ENCODE peak calls at places on chromosome 20, in nine cellular contexts. Z is frontal cortex, M is right cardiac atrium, Y is left cardiac atrium, D is small intestine, W is LoVo, T is ovary, C is fibroblast of lung, S is AG09309. J is an unnamed sample.

GRCh38 chr20:37680420-37680819 is 13.4 kb upstream of the CTNNBL1 start:
- DNase-seq in Z (no peak), W (no peak), T (no peak), M (no peak), D (no peak), C (peak; percentile 19), S (no peak), Y (no peak), J (no peak)

GRCh38 chr20:48818481-48818987 is 9.3 kb downstream of the PREX1 start:
- DNase-seq in T (no peak), D (no peak), W (no peak), S (no peak), C (no peak), Y (no peak), M (no peak), Z (no peak), J (no peak)

GRCh38 chr20:49562341-49563014 is 5.5 kb downstream of the PTGIS start:
- DNase-seq in W (no peak), T (peak; percentile 88), M (peak; percentile 94), Y (peak; percentile 91), C (peak; percentile 65), D (no peak), S (no peak), Z (peak; percentile 57), J (no peak)

GRCh38 chr20:64209148-64209547 is 44.9 kb downstream of the MYT1 start:
- DNase-seq in Y (no peak), S (no peak), T (no peak), Z (no peak), M (peak; percentile 39), D (no peak), C (no peak), W (no peak), J (no peak)

GRCh38 chr20:58160451-58161051 is 67.9 kb downstream of the ANKRD60 start:
- DNase-seq in D (no peak), Z (no peak), M (no peak), C (peak; percentile 41), T (peak; percentile 55), Y (no peak), S (no peak), W (no peak), J (no peak)

GRCh38 chr20:50848341-50848808 is 53.5 kb downstream of the BCAS4 start:
- DNase-seq in T (peak; percentile 67), D (no peak), Y (peak; percentile 38), Z (peak; percentile 44), M (no peak), S (no peak), W (no peak), C (peak; percentile 33), J (no peak)

GRCh38 chr20:51284871-51285270 is 257.6 kb downstream of the NFATC2 start:
- DNase-seq in D (no peak), T (no peak), W (no peak), Z (no peak), Y (no peak), M (no peak), C (no peak), S (no peak), J (no peak)

GRCh38 chr20:32467506-32468312 is 109.6 kb downstream of the ASXL1 start:
- DNase-seq in S (no peak), W (no peak), Z (no peak), C (no peak), M (peak; percentile 66), T (peak; percentile 37), Y (no peak), D (peak; percentile 76), J (no peak)

GRCh38 chr20:17875106-17875980 is 93.3 kb downstream of the SNX5 start:
- DNase-seq in Y (peak; percentile 82), D (peak; percentile 98), W (peak; percentile 66), S (peak; percentile 57), T (peak; percentile 92), C (peak; percentile 93), Z (peak; percentile 48), M (peak; percentile 87), J (no peak)

GRCh38 chr20:57948177-57948955 is 238.6 kb upstream of the PMEPA1 start:
- DNase-seq in Z (no peak), D (no peak), S (no peak), W (no peak), T (no peak), C (no peak), Y (no peak), M (no peak), J (no peak)

GRCh38 chr20:48835390-48835789 is 7.6 kb upstream of the PREX1 start:
- DNase-seq in Y (no peak), S (no peak), W (no peak), M (no peak), Z (no peak), T (no peak), D (no peak), C (no peak), J (no peak)

GRCh38 chr20:52275243-52275817 is 83.8 kb upstream of the ZFP64 start:
- DNase-seq in S (no peak), D (no peak), Y (no peak), M (no peak), W (no peak), T (no peak), C (peak; percentile 76), Z (no peak), J (no peak)

GRCh38 chr20:49444553-49444990 is 37.9 kb downstream of the KCNB1 start:
- DNase-seq in S (no peak), D (peak; percentile 51), Z (no peak), T (no peak), M (no peak), W (no peak), C (no peak), Y (no peak), J (no peak)

GRCh38 chr20:2984956-2985661 is 58.3 kb upstream of the GNRH2 start:
- DNase-seq in M (no peak), Y (no peak), Z (no peak), T (no peak), C (peak; percentile 57), W (no peak), S (no peak), D (no peak), J (no peak)

GRCh38 chr20:19850190-19850533 is 92.1 kb downstream of the RIN2 start:
- DNase-seq in M (no peak), W (no peak), Z (no peak), S (no peak), Y (no peak), C (peak; percentile 25), T (no peak), D (no peak), J (no peak)

GRCh38 chr20:57409672-57410397 is 18.6 kb downstream of the RBM38 start:
- DNase-seq in C (no peak), D (no peak), S (no peak), T (no peak), Y (no peak), M (peak; percentile 73), Z (no peak), W (no peak), J (no peak)

GRCh38 chr20:41329435-41330342 is 10.9 kb upstream of the LPIN3 start:
- DNase-seq in Z (peak; percentile 54), Y (peak; percentile 85), W (peak; percentile 38), S (peak; percentile 97), D (peak; percentile 32), T (peak; percentile 75), C (peak; percentile 95), M (peak; percentile 88), J (no peak)

J was measured in HAP-1.